ENCODE peak calls at places on chromosomes 12 and 14, in seven cellular contexts. H, T, G, C, Q, B and I are unnamed samples.

GRCh38 chr14:85471744-85472143 is 58.2 kb upstream of the FLRT2 start:
- DNase-seq in H (no peak), T (no peak), G (no peak), C (peak), Q (peak), B (no peak), I (peak)

GRCh38 chr12:26128180-26128579 is 3.3 kb upstream of the BHLHE41 start:
- DNase-seq in H (no peak), T (no peak), G (no peak), C (no peak), Q (no peak), B (no peak), I (no peak)

GRCh38 chr14:105379946-105380345 is 18.4 kb upstream of the TEX22 start:
- DNase-seq in H (no peak), T (no peak), G (no peak), C (no peak), Q (no peak), B (no peak), I (no peak)

GRCh38 chr14:33800735-33801163 is 150.1 kb downstream of the EGLN3 start:
- DNase-seq in H (peak), T (peak), G (no peak), C (no peak), Q (no peak), B (no peak), I (no peak)

GRCh38 chr12:57472391-57472790 is 7.3 kb downstream of the ARHGAP9 start:
- DNase-seq in H (no peak), T (no peak), G (no peak), C (no peak), Q (no peak), B (no peak), I (no peak)

GRCh38 chr14:24224618-24225071 is 7.5 kb downstream of the NEDD8 start:
- DNase-seq in H (no peak), T (no peak), G (no peak), C (peak), Q (peak), B (no peak), I (no peak)

GRCh38 chr12:497501-498160 is 37.9 kb downstream of the B4GALNT3 start:
- DNase-seq in H (no peak), T (no peak), G (no peak), C (no peak), Q (no peak), B (no peak), I (no peak)

GRCh38 chr14:89429206-89430091 is 12.4 kb upstream of the FOXN3 start:
- DNase-seq in H (no peak), T (no peak), G (no peak), C (no peak), Q (peak), B (no peak), I (no peak)

GRCh38 chr12:109618091-109618490 is 44.5 kb downstream of the MVK start:
- DNase-seq in H (no peak), T (no peak), G (no peak), C (no peak), Q (no peak), B (no peak), I (no peak)

GRCh38 chr14:35295845-35296161 is 3.6 kb downstream of the PSMA6 start:
- DNase-seq in H (no peak), T (no peak), G (no peak), C (no peak), Q (no peak), B (no peak), I (no peak)

GRCh38 chr12:105064564-105065222 is 19.6 kb downstream of the ALDH1L2 start:
- DNase-seq in H (peak), T (no peak), G (no peak), C (no peak), Q (no peak), B (no peak), I (no peak)

GRCh38 chr14:102139248-102140026 is at the start of gene WDR20:
- DNase-seq in H (peak), T (peak), G (peak), C (peak), Q (peak), B (peak), I (peak)

GRCh38 chr12:74381968-74382367 is 155.7 kb upstream of the ATXN7L3B start:
- DNase-seq in H (no peak), T (no peak), G (no peak), C (no peak), Q (no peak), B (no peak), I (no peak)

GRCh38 chr14:30034049-30034635 is 106.5 kb upstream of the PRKD1 start:
- DNase-seq in H (no peak), T (no peak), G (no peak), C (no peak), Q (peak), B (no peak), I (no peak)

GRCh38 chr12:106249411-106250135 is 1.8 kb upstream of the CKAP4 start:
- DNase-seq in H (no peak), T (no peak), G (peak), C (no peak), Q (no peak), B (no peak), I (no peak)

GRCh38 chr14:77139540-77140342 is 1.9 kb downstream of the ZDHHC22 start:
- DNase-seq in H (peak), T (no peak), G (no peak), C (no peak), Q (no peak), B (peak), I (peak)

GRCh38 chr14:92988786-92989755 is 66.1 kb downstream of the CHGA start:
- DNase-seq in H (no peak), T (no peak), G (no peak), C (no peak), Q (no peak), B (no peak), I (no peak)

GRCh38 chr14:20044243-20044642 is 8.4 kb upstream of the OR4K13 start:
- DNase-seq in H (no peak), T (no peak), G (no peak), C (no peak), Q (no peak), B (no peak), I (no peak)

GRCh38 chr12:6821674-6822433 is at the start of gene GPR162:
- DNase-seq in H (peak), T (peak), G (no peak), C (no peak), Q (peak), B (no peak), I (peak)

GRCh38 chr12:25352078-25352918 is 101.6 kb upstream of the KRAS start:
- DNase-seq in H (no peak), T (no peak), G (peak), C (no peak), Q (peak), B (no peak), I (no peak)

GRCh38 chr12:95600567-95600966 is 49.3 kb upstream of the USP44 start:
- DNase-seq in H (no peak), T (peak), G (no peak), C (no peak), Q (no peak), B (no peak), I (no peak)

GRCh38 chr12:51862947-51863346 is 14.4 kb upstream of the FIGNL2 start:
- DNase-seq in H (no peak), T (no peak), G (no peak), C (no peak), Q (no peak), B (no peak), I (no peak)

DNA sequence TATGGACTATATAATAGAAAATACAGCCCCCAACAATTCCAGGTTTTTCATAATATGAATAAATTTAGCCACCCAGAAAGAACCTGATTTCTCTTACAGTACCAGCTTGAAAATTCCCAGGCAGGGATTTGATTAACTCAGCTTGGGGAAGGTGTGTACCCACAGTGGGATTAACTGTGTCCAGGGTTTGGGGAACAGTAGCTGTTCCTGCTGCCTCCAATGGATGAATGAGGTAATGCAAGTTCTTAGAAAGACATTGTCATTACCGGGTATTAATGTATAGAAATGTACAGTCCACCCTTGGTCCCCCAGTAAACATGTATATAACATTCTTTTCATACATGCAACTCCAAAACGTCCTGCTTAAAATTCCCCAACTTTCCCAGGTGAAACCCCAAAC is 115.6 kb downstream of the LRIG3 start:
- DNase-seq in H (no peak), T (no peak), G (peak), C (no peak), Q (no peak), B (no peak), I (no peak)
- TF ChIP-seq CTCF in H (peak), T (peak), G (peak), C (peak), Q (peak), B (peak), I (peak)

GRCh38 chr12:46401703-46402102 is 29.1 kb upstream of the SLC38A2 start:
- DNase-seq in H (no peak), T (peak), G (no peak), C (no peak), Q (peak), B (no peak), I (no peak)
- TF ChIP-seq CTCF in H (no peak), T (peak), G (no peak), C (peak), Q (no peak), B (no peak), I (no peak)

GRCh38 chr14:22414876-22415632 is 174.0 kb downstream of the DAD1 start:
- DNase-seq in H (no peak), T (no peak), G (no peak), C (no peak), Q (no peak), B (no peak), I (no peak)
- TF ChIP-seq CTCF in H (no peak), T (no peak), G (no peak), C (no peak), Q (no peak), B (no peak), I (no peak)

GRCh38 chr14:56390859-56391258 is 188.7 kb upstream of the TMEM260 start:
- DNase-seq in H (no peak), T (no peak), G (no peak), C (no peak), Q (no peak), B (no peak), I (no peak)
- TF ChIP-seq CTCF in H (no peak), T (no peak), G (no peak), C (no peak), Q (no peak), B (no peak), I (no peak)

DNA sequence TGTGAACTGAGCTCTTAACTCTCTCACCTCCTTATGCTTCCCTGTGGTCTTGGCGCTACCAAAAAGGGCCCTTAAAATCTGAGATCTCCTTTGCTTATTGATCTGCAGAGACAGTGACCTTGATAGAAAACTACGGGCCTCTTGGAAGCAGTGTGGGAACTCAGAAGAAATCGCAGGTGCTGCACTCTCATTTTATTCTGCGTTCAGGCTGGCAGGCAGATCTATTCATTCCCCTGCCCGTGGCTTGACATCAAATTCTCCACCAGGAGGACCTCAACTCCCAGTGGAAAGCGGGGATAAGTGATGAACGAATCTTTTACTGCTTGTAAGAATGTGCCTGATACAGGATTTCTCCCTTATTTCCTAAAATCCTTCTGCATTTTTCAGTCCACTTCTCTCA is 143.2 kb upstream of the SEL1L start:
- DNase-seq in H (no peak), T (no peak), G (no peak), C (no peak), Q (no peak), B (no peak), I (no peak)
- TF ChIP-seq CTCF in H (no peak), T (no peak), G (no peak), C (no peak), Q (no peak), B (no peak), I (no peak)

GRCh38 chr14:39416072-39416471 is 16.2 kb downstream of the FBXO33 start:
- DNase-seq in H (no peak), T (no peak), G (no peak), C (no peak), Q (no peak), B (no peak), I (no peak)

GRCh38 chr14:39422243-39422642 is 10.0 kb downstream of the FBXO33 start:
- DNase-seq in H (no peak), T (no peak), G (no peak), C (no peak), Q (no peak), B (no peak), I (no peak)

GRCh38 chr14:39419272-39419671 is 13.0 kb downstream of the FBXO33 start:
- DNase-seq in H (no peak), T (no peak), G (no peak), C (no peak), Q (no peak), B (no peak), I (no peak)

GRCh38 chr14:39417014-39417413 is 15.2 kb downstream of the FBXO33 start:
- DNase-seq in H (peak), T (no peak), G (no peak), C (no peak), Q (no peak), B (no peak), I (no peak)
- TF ChIP-seq CTCF in H (peak), T (peak), G (peak), C (peak), Q (peak), B (no peak), I (no peak)

GRCh38 chr12:76241371-76241770 is 106.8 kb downstream of the BBS10 start:
- DNase-seq in H (no peak), T (no peak), G (no peak), C (no peak), Q (no peak), B (no peak), I (no peak)
- TF ChIP-seq CTCF in H (no peak), T (no peak), G (no peak), C (peak), Q (no peak), B (no peak), I (no peak)

DNA sequence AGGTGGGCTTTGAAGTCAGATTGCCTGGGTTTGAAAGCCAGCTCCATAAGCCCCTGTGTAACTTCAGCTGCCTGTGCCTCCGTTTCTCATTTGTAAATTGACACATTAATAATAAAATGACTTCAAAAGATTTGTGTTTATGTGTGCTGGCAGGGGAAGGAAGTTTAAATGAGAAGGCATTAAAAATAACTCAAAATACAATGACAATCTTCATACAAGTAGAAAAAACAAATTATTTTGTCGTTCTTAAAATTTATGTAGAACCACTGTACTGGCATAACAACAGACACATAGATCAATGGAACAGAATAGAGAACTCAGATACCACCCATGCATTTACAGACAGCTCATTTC is 83.0 kb downstream of the PPM1A start:
- DNase-seq in H (no peak), T (no peak), G (no peak), C (no peak), Q (no peak), B (no peak), I (no peak)
- TF ChIP-seq CTCF in H (no peak), T (no peak), G (no peak), C (no peak), Q (no peak), B (no peak), I (no peak)

DNA sequence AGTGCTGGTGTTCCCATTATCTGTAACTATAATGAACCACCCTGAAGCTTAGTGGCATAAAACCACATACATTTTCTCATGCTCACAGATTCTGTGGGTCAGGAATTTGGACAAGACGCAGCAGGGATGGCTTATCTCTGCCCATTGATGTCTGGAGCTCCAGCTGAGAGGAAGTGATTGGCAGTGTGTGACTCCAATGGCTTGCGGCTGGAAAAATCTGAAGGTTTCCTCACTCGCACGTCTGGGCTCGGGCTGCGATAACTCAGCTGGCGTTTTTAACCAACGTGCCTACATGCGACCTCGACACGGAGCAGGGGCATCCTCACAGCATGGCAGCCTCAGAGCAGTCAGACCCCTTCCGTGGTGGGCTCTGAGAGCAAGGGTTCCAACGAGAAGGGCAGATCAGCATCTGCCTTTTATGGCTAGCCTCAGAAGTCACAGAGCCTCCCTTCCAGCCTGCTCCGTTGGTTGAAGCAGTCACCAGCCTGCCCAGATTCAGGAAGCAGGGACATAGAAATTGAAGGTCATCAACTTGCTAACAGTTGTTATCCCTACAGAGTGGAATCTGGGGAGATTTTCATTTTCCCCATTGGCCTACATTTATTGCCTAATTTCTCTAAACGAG is 143.3 kb upstream of the BCL2L14 start:
- DNase-seq in H (no peak), T (no peak), G (no peak), C (no peak), Q (peak), B (no peak), I (no peak)
- TF ChIP-seq CTCF in H (no peak), T (no peak), G (no peak), C (no peak), Q (no peak), B (no peak), I (no peak)